ENCODE peak calls at places on chromosomes 7 and 10, in six cellular contexts. R, V, L, J, N and O are unnamed samples.

GRCh38 chr7:45663167-45663921 is 89.2 kb downstream of the ADCY1 start:
- DNase-seq in N (peak), J (no peak), V (peak), L (peak), R (peak), O (peak)

GRCh38 chr7:106183952-106184351 is 71.8 kb upstream of the SYPL1 start:
- DNase-seq in J (no peak), R (no peak), N (no peak), V (no peak), L (no peak), O (no peak)

GRCh38 chr10:43389867-43390266 is 18.4 kb downstream of the FXYD4 start:
- DNase-seq in J (no peak), R (no peak), V (no peak), L (no peak), N (no peak), O (no peak)

GRCh38 chr7:11636274-11636673 is 195.7 kb downstream of the THSD7A start:
- DNase-seq in J (no peak), N (no peak), L (no peak), R (peak), V (no peak), O (no peak)

GRCh38 chr7:137760111-137760510 is 86.7 kb downstream of the DGKI start:
- DNase-seq in N (no peak), V (no peak), L (peak), J (no peak), R (peak), O (peak)

GRCh38 chr7:102264367-102264891 is 22.2 kb upstream of the SH2B2 start:
- DNase-seq in L (no peak), R (no peak), V (no peak), N (no peak), J (no peak), O (no peak)

GRCh38 chr10:78805176-78805575 is 263.6 kb upstream of the ZMIZ1 start:
- DNase-seq in V (peak), J (no peak), N (no peak), L (no peak), R (no peak), O (peak)

GRCh38 chr10:116688241-116688711 is 54.1 kb downstream of the HSPA12A start:
- DNase-seq in N (no peak), V (peak), J (no peak), L (no peak), R (peak), O (peak)

GRCh38 chr7:102193806-102194205 is 92.9 kb upstream of the SH2B2 start:
- DNase-seq in R (no peak), N (no peak), J (no peak), V (no peak), L (no peak), O (peak)

GRCh38 chr10:15684768-15685167 is 35.0 kb downstream of the ITGA8 start:
- DNase-seq in N (no peak), J (no peak), L (no peak), V (no peak), R (no peak), O (no peak)

GRCh38 chr7:2886900-2887299 is 42.8 kb upstream of the GNA12 start:
- DNase-seq in L (peak), R (peak), N (peak), V (peak), J (peak), O (peak)

GRCh38 chr10:55400075-55400474 is 599.0 kb upstream of the PCDH15 start:
- DNase-seq in J (no peak), V (peak), L (no peak), R (no peak), N (no peak), O (no peak)

GRCh38 chr10:20962165-20962564 is 65.1 kb upstream of the NEBL start:
- DNase-seq in N (no peak), R (no peak), V (no peak), J (no peak), L (no peak), O (no peak)

GRCh38 chr7:51613911-51614344 is 297.3 kb upstream of the COBL start:
- DNase-seq in V (no peak), J (no peak), N (no peak), L (no peak), R (no peak), O (no peak)

GRCh38 chr7:13421779-13422178 is 567.7 kb downstream of the ETV1 start:
- DNase-seq in R (no peak), J (no peak), L (no peak), N (no peak), V (no peak), O (no peak)

GRCh38 chr7:110541962-110542361 is 549.0 kb upstream of the LRRN3 start:
- DNase-seq in L (no peak), N (no peak), R (no peak), V (peak), J (no peak), O (no peak)

GRCh38 chr10:129963831-129964501 is at the start of gene EBF3:
- DNase-seq in N (no peak), V (peak), L (peak), R (peak), J (no peak), O (peak)

GRCh38 chr7:124813962-124814798 is 48.6 kb upstream of the GPR37 start:
- DNase-seq in R (no peak), J (no peak), L (no peak), N (no peak), V (no peak), O (no peak)

GRCh38 chr7:2399848-2400587 is 3.4 kb upstream of the CHST12 start:
- DNase-seq in V (peak), R (no peak), N (no peak), L (no peak), J (peak), O (peak)

GRCh38 chr10:17547026-17547425 is 70.1 kb downstream of the HACD1 start:
- DNase-seq in R (no peak), L (peak), V (no peak), J (no peak), N (no peak), O (no peak)

GRCh38 chr10:19247843-19248242 is 199.2 kb downstream of the MALRD1 start:
- DNase-seq in N (no peak), V (no peak), R (no peak), L (no peak), J (no peak), O (no peak)

GRCh38 chr7:27107391-27107900 is 5.0 kb upstream of the HOXA2 start:
- DNase-seq in N (no peak), V (no peak), J (no peak), L (no peak), R (no peak), O (no peak)

GRCh38 chr7:27108390-27109127 is 6.1 kb upstream of the HOXA2 start:
- DNase-seq in R (peak), N (no peak), L (peak), V (peak), J (no peak), O (no peak)

GRCh38 chr7:27106906-27107250 is 4.4 kb upstream of the HOXA2 start:
- DNase-seq in L (no peak), V (no peak), N (no peak), R (no peak), J (no peak), O (no peak)

GRCh38 chr7:27106181-27106905 is 3.9 kb upstream of the HOXA2 start:
- DNase-seq in L (peak), N (no peak), R (peak), V (no peak), J (no peak), O (no peak)

DNA sequence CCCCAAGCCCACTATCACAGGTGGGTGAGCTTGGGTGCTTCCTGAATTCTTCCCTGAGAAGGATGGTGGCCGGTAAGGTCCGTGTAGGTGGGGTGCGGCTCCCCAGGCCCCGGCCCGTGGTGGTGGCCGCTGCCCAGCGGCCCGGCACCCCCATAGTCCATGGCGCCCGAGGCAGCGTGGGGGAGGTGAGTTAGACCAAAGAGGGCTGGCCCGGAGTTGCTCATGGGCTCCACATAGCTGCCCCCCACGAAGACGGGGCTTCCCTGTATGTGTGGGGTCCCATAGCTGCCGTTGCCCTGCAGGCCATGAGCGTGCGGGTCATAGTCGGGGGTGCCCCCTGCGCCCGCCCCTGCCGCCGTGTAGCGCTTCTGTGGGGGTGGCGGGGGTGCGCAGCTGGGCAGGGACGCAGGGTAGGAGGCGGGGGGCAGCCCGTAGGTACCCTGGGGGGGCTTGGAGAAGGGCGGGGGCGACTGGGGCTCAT is 5.5 kb upstream of the HOXA2 start:
- DNase-seq in L (no peak), R (peak), J (no peak), V (no peak), N (no peak), O (no peak)
- TF ChIP-seq EZH2 in L (no peak), R (no peak), J (no peak), V (no peak), N (no peak), O (no peak)

GRCh38 chr7:91367812-91368578 is 103.8 kb downstream of the FZD1 start:
- DNase-seq in J (no peak), N (no peak), L (no peak), R (peak), V (no peak), O (no peak)
- TF ChIP-seq EZH2phosphoT487 in J (no peak), N (no peak), L (no peak), R (no peak), V (no peak), O (no peak)

GRCh38 chr10:60549686-60550085 is 160.0 kb upstream of the ANK3 start:
- DNase-seq in R (peak), L (no peak), N (peak), J (peak), V (peak), O (peak)
- TF ChIP-seq CTCF in R (peak), L (peak), N (peak), J (peak), V (peak), O (peak)

GRCh38 chr10:93758911-93759410 is 1.2 kb downstream of the LGI1 start:
- DNase-seq in L (no peak), N (no peak), R (no peak), J (no peak), V (no peak), O (no peak)
- TF ChIP-seq EZH2 in L (no peak), N (no peak), R (no peak), J (no peak), V (no peak), O (no peak)